ENCODE peak calls at places on chromosomes 2 and 18, in ten cellular contexts. L, M, R, K, X, W, D, Q, B and F are unnamed samples.

GRCh38 chr2:70008290-70008689 is 46.9 kb upstream of the ASPRV1 start:
- DNase-seq in L (no peak), M (no peak), R (no peak), K (no peak), X (no peak), W (no peak), D (no peak), Q (no peak), B (no peak), F (no peak)

GRCh38 chr2:177670791-177671528 is 278.4 kb downstream of the AGPS start:
- DNase-seq in L (no peak), M (no peak), R (no peak), K (no peak), X (no peak), W (no peak), D (peak; percentile 28), Q (no peak), B (no peak), F (no peak)

GRCh38 chr2:62814132-62814531 is 108.6 kb downstream of the EHBP1 start:
- DNase-seq in L (no peak), M (no peak), R (peak; percentile 43), K (no peak), X (peak; percentile 37), W (no peak), D (peak; percentile 32), Q (no peak), B (no peak), F (no peak)

GRCh38 chr2:239008004-239008403 is 160.1 kb downstream of the TWIST2 start:
- DNase-seq in L (no peak), M (no peak), R (no peak), K (no peak), X (no peak), W (no peak), D (no peak), Q (no peak), B (no peak), F (peak; percentile 37)

GRCh38 chr2:45301307-45302010 is 292.2 kb upstream of the SIX2 start:
- DNase-seq in L (no peak), M (no peak), R (no peak), K (no peak), X (no peak), W (no peak), D (no peak), Q (no peak), B (no peak), F (no peak)

GRCh38 chr2:8882094-8882493 is 44.7 kb upstream of the KIDINS220 start:
- DNase-seq in L (no peak), M (no peak), R (no peak), K (peak; percentile 54), X (peak; percentile 69), W (peak; percentile 68), D (no peak), Q (peak; percentile 31), B (no peak), F (no peak)

GRCh38 chr18:24584777-24585176 is 124.3 kb downstream of the HRH4 start:
- DNase-seq in L (no peak), M (no peak), R (no peak), K (no peak), X (no peak), W (no peak), D (no peak), Q (no peak), B (no peak), F (no peak)

GRCh38 chr2:3633089-3633981 is 24.7 kb upstream of the ALLC start:
- DNase-seq in L (no peak), M (peak; percentile 73), R (peak; percentile 20), K (peak; percentile 7), X (no peak), W (no peak), D (no peak), Q (peak; percentile 67), B (no peak), F (peak; percentile 63)

GRCh38 chr2:175154670-175155082 is 13.3 kb downstream of the ATF2 start:
- DNase-seq in L (no peak), M (no peak), R (peak; percentile 87), K (no peak), X (no peak), W (no peak), D (peak; percentile 82), Q (no peak), B (no peak), F (no peak)

GRCh38 chr18:58213445-58213844 is 169.4 kb downstream of the NEDD4L start:
- DNase-seq in L (no peak), M (no peak), R (peak; percentile 96), K (no peak), X (no peak), W (no peak), D (peak; percentile 93), Q (no peak), B (no peak), F (no peak)

GRCh38 chr2:1601471-1602358 is 142.6 kb downstream of the PXDN start:
- DNase-seq in L (no peak), M (no peak), R (no peak), K (no peak), X (no peak), W (no peak), D (no peak), Q (no peak), B (peak; percentile 49), F (no peak)

GRCh38 chr2:151344906-151345305 is 12.5 kb upstream of the TNFAIP6 start:
- DNase-seq in L (no peak), M (no peak), R (no peak), K (no peak), X (no peak), W (no peak), D (no peak), Q (no peak), B (no peak), F (no peak)

GRCh38 chr2:43192939-43193651 is 33.3 kb downstream of the ZFP36L2 start:
- DNase-seq in L (no peak), M (no peak), R (no peak), K (peak; percentile 60), X (no peak), W (no peak), D (no peak), Q (no peak), B (no peak), F (no peak)

GRCh38 chr2:46299365-46300263 is 2.4 kb downstream of the EPAS1 start:
- DNase-seq in L (no peak), M (no peak), R (peak; percentile 58), K (peak; percentile 74), X (peak; percentile 68), W (no peak), D (no peak), Q (peak; percentile 47), B (peak; percentile 80), F (peak; percentile 88)

GRCh38 chr18:58996131-58996632 is 131.5 kb downstream of the ZNF532 start:
- DNase-seq in L (no peak), M (no peak), R (peak; percentile 96), K (no peak), X (peak; percentile 69), W (no peak), D (peak; percentile 58), Q (no peak), B (peak; percentile 56), F (no peak)

GRCh38 chr2:6602471-6602870 is 263.2 kb downstream of the CMPK2 start:
- DNase-seq in L (no peak), M (no peak), R (no peak), K (no peak), X (no peak), W (no peak), D (no peak), Q (no peak), B (no peak), F (no peak)

GRCh38 chr18:50286391-50287027 is 983 bp downstream of the CXXC1 start:
- DNase-seq in L (no peak), M (no peak), R (peak; percentile 32), K (peak; percentile 77), X (no peak), W (no peak), D (peak; percentile 62), Q (no peak), B (peak; percentile 55), F (peak; percentile 64)

GRCh38 chr2:196213252-196213651 is 41.9 kb upstream of the STK17B start:
- DNase-seq in L (no peak), M (no peak), R (no peak), K (no peak), X (no peak), W (no peak), D (no peak), Q (no peak), B (no peak), F (no peak)
- H3K4me1 ChIP-seq in L (peaks cover 59% of the 10 kb centered on the region), M (no peaks in the 10 kb centered on the region), R (peaks cover 7% of the 10 kb centered on the region), K (no peaks in the 10 kb centered on the region), X (no peaks in the 10 kb centered on the region), W (no peaks in the 10 kb centered on the region), D (no peaks in the 10 kb centered on the region), Q (peaks cover 3% of the 10 kb centered on the region), B (peaks cover 2% of the 10 kb centered on the region), F (no peaks in the 10 kb centered on the region)

GRCh38 chr2:108593547-108594098 is 59.4 kb downstream of the LIMS1 start:
- DNase-seq in L (no peak), M (no peak), R (peak; percentile 97), K (no peak), X (no peak), W (no peak), D (peak; percentile 82), Q (no peak), B (no peak), F (no peak)
- H3K4me1 ChIP-seq in L (peaks cover 12% of the 10 kb centered on the region), M (peaks cover 41% of the 10 kb centered on the region), R (peaks cover 55% of the 10 kb centered on the region), K (peaks cover 7% of the 10 kb centered on the region), X (peaks cover 18% of the 10 kb centered on the region), W (peaks cover 1% of the 10 kb centered on the region), D (peaks cover 61% of the 10 kb centered on the region), Q (no peaks in the 10 kb centered on the region), B (no peaks in the 10 kb centered on the region), F (peaks cover 74% of the 10 kb centered on the region)

DNA sequence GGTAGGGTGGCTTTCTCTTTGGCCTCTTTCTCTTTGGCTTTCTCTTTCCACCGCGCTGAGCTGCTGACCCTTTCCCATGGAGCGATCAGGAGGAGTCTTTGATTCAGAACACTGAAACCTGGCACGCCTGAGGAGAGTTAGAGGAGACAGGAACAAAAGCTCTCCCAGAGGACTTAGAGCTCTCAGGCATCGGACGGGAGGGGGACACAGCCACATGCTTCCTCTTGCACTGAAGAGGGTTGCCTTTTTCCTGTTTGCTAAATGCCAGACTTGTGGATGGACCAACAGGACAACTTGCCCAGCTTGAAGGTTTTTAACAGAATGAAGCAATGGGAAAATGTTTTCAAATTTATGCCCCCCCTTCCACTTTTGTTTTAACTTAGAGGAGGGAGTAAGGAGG is 3.6 kb upstream of the PTPN18 start:
- DNase-seq in L (no peak), M (no peak), R (no peak), K (no peak), X (no peak), W (no peak), D (no peak), Q (no peak), B (no peak), F (no peak)
- H3K4me1 ChIP-seq in L (peaks cover 5% of the 10 kb centered on the region), M (no peaks in the 10 kb centered on the region), R (peaks cover 7% of the 10 kb centered on the region), K (peaks cover 11% of the 10 kb centered on the region), X (no peaks in the 10 kb centered on the region), W (no peaks in the 10 kb centered on the region), D (peaks cover 23% of the 10 kb centered on the region), Q (no peaks in the 10 kb centered on the region), B (peaks cover 2% of the 10 kb centered on the region), F (peaks cover 19% of the 10 kb centered on the region)

GRCh38 chr18:79662051-79662450 is 17.6 kb upstream of the CTDP1 start:
- DNase-seq in L (no peak), M (no peak), R (no peak), K (no peak), X (no peak), W (no peak), D (no peak), Q (no peak), B (no peak), F (no peak)
- H3K4me1 ChIP-seq in L (no peaks in the 10 kb centered on the region), M (peaks cover 6% of the 10 kb centered on the region), R (no peaks in the 10 kb centered on the region), K (no peaks in the 10 kb centered on the region), X (no peaks in the 10 kb centered on the region), W (peaks cover 4% of the 10 kb centered on the region), D (no peaks in the 10 kb centered on the region), Q (no peaks in the 10 kb centered on the region), B (no peaks in the 10 kb centered on the region), F (no peaks in the 10 kb centered on the region)